ENCODE peak calls at places on chromosomes 16 and 17, in four cellular contexts. P, B, Y and V are unnamed samples.

GRCh38 chr16:53829186-53829747 is 125.3 kb downstream of the FTO start:
- DNase-seq in Y (no peak), P (no peak), B (no peak), V (no peak)

GRCh38 chr17:65918921-65919546 is 272.9 kb downstream of the CEP112 start:
- DNase-seq in Y (no peak), B (no peak), P (no peak), V (no peak)

GRCh38 chr17:4341616-4341977 is 24.9 kb downstream of the UBE2G1 start:
- DNase-seq in Y (no peak), B (no peak), P (no peak), V (no peak)

GRCh38 chr17:71633391-71633849 is 487.4 kb upstream of the SOX9 start:
- DNase-seq in Y (no peak), B (no peak), P (no peak), V (no peak)

GRCh38 chr16:56848056-56848936 is 16.7 kb upstream of the SLC12A3 start:
- DNase-seq in P (peak; percentile 20), B (peak; percentile 14), Y (no peak), V (no peak)

GRCh38 chr17:57626520-57627210 is 118.4 kb downstream of the CCDC182 start:
- DNase-seq in P (no peak), B (no peak), Y (no peak), V (no peak)

GRCh38 chr17:45976755-45977505 is 22.1 kb upstream of the STH start:
- DNase-seq in P (no peak), Y (no peak), B (no peak), V (no peak)

GRCh38 chr17:28807925-28808641 is 34.5 kb downstream of the FAM222B start:
- DNase-seq in B (no peak), Y (no peak), P (peak; percentile 36), V (no peak)

GRCh38 chr17:30360396-30360795 is 18.3 kb upstream of the CPD start:
- DNase-seq in Y (no peak), P (no peak), B (no peak), V (no peak)

GRCh38 chr16:58280846-58281301 is 14.0 kb downstream of the PRSS54 start:
- DNase-seq in Y (no peak), P (no peak), B (no peak), V (no peak)

GRCh38 chr17:50257574-50258224 is 16.6 kb upstream of the TMEM92 start:
- DNase-seq in B (no peak), Y (no peak), P (no peak), V (no peak)

GRCh38 chr16:49643429-49644142 is 212.3 kb downstream of the ZNF423 start:
- DNase-seq in Y (no peak), B (no peak), P (no peak), V (no peak)

GRCh38 chr17:63621229-63621683 is 961 bp upstream of the MAP3K3 start:
- DNase-seq in Y (no peak), B (no peak), P (no peak), V (no peak)

GRCh38 chr16:86824751-86825310 is 246.5 kb downstream of the FOXL1 start:
- DNase-seq in B (no peak), P (no peak), Y (no peak), V (no peak)

GRCh38 chr17:33124185-33124584 is 132.5 kb downstream of the SPACA3 start:
- DNase-seq in B (no peak), Y (no peak), P (no peak), V (no peak)

GRCh38 chr16:2289282-2289681 is 21.4 kb upstream of the RNPS1 start:
- DNase-seq in P (no peak), Y (no peak), B (no peak), V (no peak)

GRCh38 chr17:41467546-41467945 is 360 bp upstream of the KRT32 start:
- DNase-seq in P (no peak), Y (no peak), B (no peak), V (no peak)

GRCh38 chr17:6627019-6627418 is 13.5 kb downstream of the KIAA0753 start:
- DNase-seq in B (no peak), P (no peak), Y (no peak), V (no peak)

GRCh38 chr16:14369734-14370598 is 260.1 kb downstream of the PARN start:
- DNase-seq in P (no peak), Y (no peak), B (no peak), V (no peak)

GRCh38 chr17:29086628-29087332 is 43.8 kb downstream of the PIPOX start:
- DNase-seq in Y (no peak), B (no peak), P (no peak), V (no peak)

GRCh38 chr17:67635688-67636087 is 82.0 kb upstream of the NOL11 start:
- DNase-seq in P (no peak), B (no peak), Y (no peak), V (no peak)

GRCh38 chr17:41338961-41339485 is 11.6 kb downstream of the KRT33A start:
- DNase-seq in B (no peak), P (no peak), Y (no peak), V (no peak)

GRCh38 chr16:71460246-71460645 is 1.8 kb downstream of the ZNF23 start:
- DNase-seq in P (no peak), Y (no peak), B (no peak), V (no peak)

GRCh38 chr17:51739245-51739886 is 419.1 kb downstream of the CA10 start:
- DNase-seq in P (no peak), B (no peak), Y (no peak), V (no peak)

GRCh38 chr17:3763777-3764170 is 37.2 kb downstream of the ITGAE start:
- DNase-seq in B (no peak), P (no peak), Y (no peak), V (no peak)

GRCh38 chr16:85018529-85019236 is 7.3 kb upstream of the ZDHHC7 start:
- DNase-seq in B (no peak), P (no peak), Y (no peak), V (no peak)

GRCh38 chr16:25260416-25260815 is 2.8 kb upstream of the ZKSCAN2 start:
- DNase-seq in B (no peak), Y (no peak), P (no peak), V (no peak)

GRCh38 chr17:6286239-6286638 is 148.7 kb downstream of the AIPL1 start:
- DNase-seq in Y (no peak), P (no peak), B (no peak), V (no peak)

GRCh38 chr16:84950906-84951305 is 60.4 kb downstream of the ZDHHC7 start:
- DNase-seq in B (no peak), Y (no peak), P (no peak), V (no peak)

GRCh38 chr16:77723108-77723514 is 797 bp downstream of the NUDT7 start:
- DNase-seq in B (no peak), P (peak; percentile 54), Y (no peak), V (no peak)

GRCh38 chr16:354971-355441 is 2.5 kb upstream of the AXIN1 start:
- DNase-seq in P (no peak), B (no peak), Y (no peak), V (peak; percentile 42)

GRCh38 chr17:27339836-27340550 is 46.1 kb downstream of the WSB1 start:
- DNase-seq in P (no peak), B (no peak), Y (peak; percentile 21), V (peak; percentile 60)

GRCh38 chr16:65409505-65409904 is 287.6 kb upstream of the CDH11 start:
- DNase-seq in Y (no peak), B (no peak), P (no peak), V (no peak)

GRCh38 chr17:9928601-9929341 is 23.7 kb upstream of the RCVRN start:
- DNase-seq in P (no peak), Y (no peak), B (no peak), V (no peak)

GRCh38 chr17:18043491-18043890 is 4.3 kb downstream of the GID4 start:
- DNase-seq in Y (no peak), P (no peak), B (no peak), V (no peak)